ENCODE peak calls at places on chromosomes 4 and X, in eight cellular contexts. C is heart right ventricle, F is colonic mucosa, B is Caco-2, H is ascending aorta, W is glutamatergic neuron, R is left ventricle myocardium inferior, U is dorsolateral prefrontal cortex. Y is an unnamed sample.

GRCh38 chr4:128649575-128650205 is 159.8 kb upstream of the JADE1 start:
- DNase-seq in C (no peak), F (peak; percentile 53), B (peak; percentile 66), H (no peak), W (no peak), R (no peak), U (no peak), Y (no peak)

GRCh38 chr4:16227462-16227868 is 1.2 kb upstream of the TAPT1 start:
- DNase-seq in C (peak; percentile 45), F (peak; percentile 62), B (peak; percentile 20), H (peak; percentile 74), W (no peak), R (peak; percentile 47), U (peak; percentile 44), Y (no peak)

GRCh38 chr4:40840985-40841571 is 91.3 kb downstream of the NSUN7 start:
- DNase-seq in C (peak; percentile 71), F (peak; percentile 83), B (peak; percentile 78), H (peak; percentile 91), W (peak; percentile 93), R (peak; percentile 64), U (peak; percentile 79), Y (peak; percentile 80)

GRCh38 chr4:978957-979701 is 5.8 kb upstream of the DGKQ start:
- DNase-seq in C (no peak), F (no peak), B (peak; percentile 40), H (no peak), W (no peak), R (no peak), U (no peak), Y (no peak)

GRCh38 chr4:4856071-4857000 is 3.1 kb upstream of the MSX1 start:
- DNase-seq in C (no peak), F (no peak), B (peak; percentile 49), H (no peak), W (peak; percentile 40), R (no peak), U (no peak), Y (no peak)

GRCh38 chr4:30386266-30386895 is 333.8 kb upstream of the PCDH7 start:
- DNase-seq in C (no peak), F (no peak), B (no peak), H (no peak), W (no peak), R (no peak), U (no peak), Y (no peak)

GRCh38 chr4:74073358-74073757 is 25.6 kb downstream of the CXCL2 start:
- DNase-seq in C (no peak), F (no peak), B (no peak), H (no peak), W (no peak), R (no peak), U (no peak), Y (no peak)

GRCh38 chr4:126860308-126860707 is 772.4 kb upstream of the INTU start:
- DNase-seq in C (no peak), F (no peak), B (no peak), H (no peak), W (no peak), R (no peak), U (no peak), Y (no peak)

GRCh38 chr4:21768349-21769310 is 179.9 kb downstream of the KCNIP4 start:
- DNase-seq in C (peak; percentile 9), F (peak; percentile 24), B (peak; percentile 34), H (no peak), W (no peak), R (no peak), U (no peak), Y (peak; percentile 28)

GRCh38 chr4:107046261-107046660 is 10.1 kb upstream of the DKK2 start:
- DNase-seq in C (no peak), F (no peak), B (no peak), H (no peak), W (no peak), R (no peak), U (no peak), Y (no peak)

GRCh38 chr4:186563761-186564160 is 8.4 kb upstream of the MTNR1A start:
- DNase-seq in C (no peak), F (no peak), B (no peak), H (no peak), W (no peak), R (no peak), U (no peak), Y (no peak)

GRCh38 chr4:82592639-82593038 is 30.9 kb upstream of the TMEM150C start:
- DNase-seq in C (no peak), F (no peak), B (no peak), H (no peak), W (no peak), R (no peak), U (no peak), Y (no peak)

GRCh38 chrX:124863303-124863702 is 456.4 kb upstream of the TEX13C start:
- DNase-seq in C (no peak), F (no peak), B (no peak), H (no peak), W (no peak), R (no peak), U (no peak), Y (no peak)

GRCh38 chr4:71184195-71184781 is 154.5 kb upstream of the SLC4A4 start:
- DNase-seq in C (peak; percentile 25), F (peak; percentile 73), B (peak; percentile 35), H (peak; percentile 66), W (peak; percentile 33), R (no peak), U (peak; percentile 45), Y (peak; percentile 18)

GRCh38 chrX:40201486-40201885 is 103.7 kb upstream of the BCOR start:
- DNase-seq in C (no peak), F (no peak), B (no peak), H (no peak), W (no peak), R (no peak), U (no peak), Y (no peak)

GRCh38 chr4:177547985-177548384 is 105.7 kb upstream of the AGA start:
- DNase-seq in C (no peak), F (no peak), B (no peak), H (no peak), W (no peak), R (no peak), U (no peak), Y (no peak)

DNA sequence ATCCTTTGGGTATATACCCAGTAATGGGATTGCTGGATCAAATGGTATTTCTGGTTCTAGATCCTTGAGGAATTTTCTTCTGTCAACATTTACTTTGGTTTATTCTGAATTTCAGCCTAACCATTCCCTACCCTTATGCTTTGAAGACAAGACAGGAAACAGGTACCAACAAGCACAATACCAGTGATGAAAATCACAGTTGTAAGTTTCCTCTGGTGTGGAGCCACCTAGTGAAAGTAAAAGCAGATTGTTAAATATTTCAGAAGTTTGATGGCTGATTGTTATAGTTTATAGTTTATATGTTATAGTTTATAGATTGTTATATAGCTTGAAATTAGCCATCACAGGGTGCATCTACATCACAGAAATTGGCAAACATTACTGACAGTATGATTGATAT is 104.5 kb upstream of the AGA start:
- DNase-seq in C (no peak), F (no peak), B (no peak), H (no peak), W (no peak), R (no peak), U (no peak), Y (no peak)
- TF ChIP-seq CTCF in C (no peak), F (no peak), B (no peak), H (no peak), W (no peak), R (no peak), U (no peak), Y (no peak)

GRCh38 chr4:143711543-143712159 is 11.2 kb upstream of the FREM3 start:
- DNase-seq in C (no peak), F (no peak), B (no peak), H (no peak), W (peak; percentile 52), R (no peak), U (no peak), Y (no peak)
- TF ChIP-seq CTCF in C (no peak), F (no peak), B (no peak), H (no peak), W (no peak), R (no peak), U (no peak), Y (no peak)

DNA sequence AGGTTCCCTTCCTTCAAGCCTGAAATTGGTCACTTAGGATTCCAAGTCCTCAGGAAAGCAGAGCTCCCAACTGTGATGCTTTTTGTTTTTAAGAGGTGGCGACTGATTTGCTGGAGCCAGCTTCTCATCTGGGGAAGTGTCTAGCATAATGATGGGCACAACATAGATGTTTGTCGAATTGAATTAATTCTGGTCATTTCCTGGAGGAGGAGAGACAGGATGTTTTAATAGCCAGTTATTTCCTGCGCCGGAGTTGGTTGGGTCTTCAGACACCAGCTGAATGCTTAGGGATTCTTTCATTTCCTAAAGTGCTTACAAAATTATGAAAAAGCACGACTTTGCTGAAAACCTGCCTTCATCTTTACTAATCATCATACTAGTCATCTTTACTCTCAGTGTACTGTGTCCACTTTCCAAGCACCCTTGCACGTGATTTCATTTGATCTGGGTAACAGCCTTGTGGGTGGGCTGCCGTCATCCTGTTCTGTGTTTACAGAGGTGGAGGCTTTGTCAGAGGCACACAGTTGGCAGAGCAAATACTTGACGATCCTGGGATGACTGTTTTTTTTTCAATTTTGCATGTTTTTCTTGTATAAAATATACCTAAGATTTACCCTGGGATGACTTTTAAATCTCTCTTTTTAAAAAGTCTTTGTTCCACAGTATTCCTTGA is 49.5 kb downstream of the RGS12 start:
- DNase-seq in C (no peak), F (no peak), B (no peak), H (no peak), W (no peak), R (no peak), U (no peak), Y (no peak)
- TF ChIP-seq CTCF in C (no peak), F (no peak), B (no peak), H (no peak), W (no peak), R (no peak), U (no peak), Y (no peak)

GRCh38 chrX:1906028-1906427 is 291.2 kb downstream of the ASMT start:
- DNase-seq in C (no peak), F (no peak), B (no peak), H (no peak), W (no peak), R (no peak), U (no peak), Y (no peak)

GRCh38 chrX:1902901-1903379 is 288.1 kb downstream of the ASMT start:
- DNase-seq in C (no peak), F (no peak), B (no peak), H (no peak), W (no peak), R (no peak), U (no peak), Y (no peak)

GRCh38 chrX:1909419-1910206 is 294.8 kb downstream of the ASMT start:
- DNase-seq in C (no peak), F (no peak), B (no peak), H (no peak), W (no peak), R (no peak), U (no peak), Y (no peak)

GRCh38 chrX:1903380-1903935 is 288.6 kb downstream of the ASMT start:
- DNase-seq in C (no peak), F (no peak), B (no peak), H (no peak), W (no peak), R (no peak), U (no peak), Y (no peak)

GRCh38 chrX:1904663-1905218 is 289.9 kb downstream of the ASMT start:
- DNase-seq in C (no peak), F (no peak), B (no peak), H (no peak), W (no peak), R (no peak), U (no peak), Y (no peak)
- TF ChIP-seq CTCF in C (no peak), F (no peak), B (no peak), H (no peak), W (no peak), R (no peak), U (no peak), Y (no peak)

Y was measured in neural crest cell.